ENCODE peak calls at places on chromosome 5, in ten cellular contexts. N is left ventricle myocardium inferior; G is esophagus squamous epithelium; W is NCI-H460; F is stimulated activated CD4-positive, alpha-beta T cell treated with anti-CD3 and anti-CD28 coated beads, Interleukin-2, amount 100 ng/mL, for 4 hours; I is H4; D is AG20443; A is astrocyte of the cerebellum; U is mesenteric fat pad; R is stimulated activated effector memory CD8-positive, alpha-beta T cell treated with anti-CD3 and anti-CD28 coated beads, Interleukin-12 subunit alpha, Interleukin-12 subunit beta, amount 100 ng/mL, for 72 hours. C is an unnamed sample.

GRCh38 chr5:120682851-120683250 is 218.8 kb downstream of the PRR16 start:
- DNase-seq in U (no peak), R (no peak), D (peak; percentile 42), I (no peak), A (no peak), G (no peak), F (no peak), W (no peak), N (no peak), C (peak; percentile 75)

GRCh38 chr5:65882278-65882677 is 44.1 kb upstream of the ERBIN start:
- DNase-seq in G (no peak), I (no peak), F (no peak), A (no peak), W (no peak), R (no peak), U (no peak), N (no peak), D (no peak), C (no peak)

GRCh38 chr5:174344335-174344734 is 298.8 kb downstream of the NSG2 start:
- DNase-seq in A (no peak), G (no peak), I (no peak), W (no peak), U (no peak), R (no peak), F (no peak), D (no peak), N (no peak), C (no peak)

GRCh38 chr5:162230348-162230747 is 162.8 kb downstream of the GABRG2 start:
- DNase-seq in D (no peak), I (no peak), R (no peak), W (no peak), F (no peak), N (no peak), G (no peak), A (no peak), U (no peak), C (no peak)

GRCh38 chr5:15966066-15966640 is 213.4 kb downstream of the MARCHF11 start:
- DNase-seq in U (no peak), R (no peak), N (no peak), I (no peak), A (no peak), D (no peak), W (no peak), G (no peak), F (no peak), C (peak; percentile 7)

GRCh38 chr5:65970481-65971367 is 44.3 kb downstream of the ERBIN start:
- DNase-seq in W (no peak), R (no peak), N (no peak), F (no peak), G (no peak), U (no peak), D (no peak), I (no peak), A (no peak), C (no peak)

GRCh38 chr5:87121315-87122170 is 146.1 kb upstream of the RASA1 start:
- DNase-seq in N (no peak), R (no peak), I (peak; percentile 92), F (peak; percentile 35), U (no peak), D (peak; percentile 46), G (no peak), W (peak; percentile 46), A (peak; percentile 75), C (peak; percentile 81)

GRCh38 chr5:118611332-118611945 is 376.9 kb downstream of the DTWD2 start:
- DNase-seq in R (no peak), A (peak; percentile 6), U (no peak), N (no peak), G (no peak), W (no peak), D (peak; percentile 61), F (no peak), I (peak; percentile 53), C (peak; percentile 2)

GRCh38 chr5:56631719-56632118 is 183.6 kb upstream of the MAP3K1 start:
- DNase-seq in G (no peak), R (no peak), D (no peak), W (no peak), I (no peak), A (no peak), N (no peak), U (no peak), F (no peak), C (no peak)

GRCh38 chr5:16147179-16147900 is 32.3 kb downstream of the MARCHF11 start:
- DNase-seq in G (no peak), N (no peak), R (no peak), W (no peak), F (no peak), D (no peak), A (no peak), I (no peak), U (no peak), C (no peak)

GRCh38 chr5:139394654-139395566 is at the start of gene PROB1:
- DNase-seq in G (no peak), A (no peak), I (no peak), N (peak; percentile 77), D (peak; percentile 61), F (no peak), R (no peak), U (no peak), W (no peak), C (no peak)

GRCh38 chr5:16464664-16465543 is 696 bp downstream of the ZNF622 start:
- DNase-seq in I (no peak), D (peak; percentile 20), W (no peak), A (no peak), R (no peak), F (no peak), N (no peak), U (no peak), G (no peak), C (no peak)

GRCh38 chr5:61744690-61745619 is 412.9 kb downstream of the ZSWIM6 start:
- DNase-seq in A (no peak), W (no peak), R (no peak), I (no peak), F (no peak), U (no peak), G (no peak), N (no peak), D (no peak), C (no peak)

GRCh38 chr5:142472306-142472951 is 147.6 kb upstream of the SPRY4 start:
- DNase-seq in D (peak; percentile 86), W (peak; percentile 91), N (no peak), R (no peak), G (no peak), F (peak; percentile 45), A (no peak), I (peak; percentile 76), U (no peak), C (peak; percentile 95)

GRCh38 chr5:132291026-132291425 is 3.2 kb upstream of the SLC22A4 start:
- DNase-seq in N (no peak), W (no peak), A (no peak), F (no peak), U (no peak), I (no peak), G (no peak), D (no peak), R (no peak), C (no peak)

GRCh38 chr5:97042981-97043380 is 99.4 kb downstream of the LIX1 start:
- DNase-seq in R (no peak), U (no peak), F (no peak), G (no peak), A (no peak), I (no peak), D (no peak), N (no peak), W (no peak), C (no peak)

GRCh38 chr5:159976921-159977320 is 32.0 kb upstream of the TTC1 start:
- DNase-seq in G (no peak), N (no peak), U (no peak), A (no peak), F (no peak), D (no peak), W (no peak), R (no peak), I (no peak), C (no peak)

GRCh38 chr5:58860680-58861079 is 277.8 kb downstream of the RAB3C start:
- DNase-seq in W (peak; percentile 54), D (no peak), F (no peak), R (no peak), G (no peak), A (no peak), N (no peak), I (no peak), U (no peak), C (no peak)

GRCh38 chr5:96807099-96807654 is 568 bp downstream of the ERAP1 start:
- DNase-seq in N (peak; percentile 85), D (peak; percentile 91), A (no peak), U (peak; percentile 95), G (peak; percentile 10), I (peak; percentile 70), F (no peak), W (peak; percentile 67), R (no peak), C (peak; percentile 41)

GRCh38 chr5:132087176-132087575 is 13.6 kb downstream of the CSF2 start:
- DNase-seq in D (no peak), N (no peak), R (no peak), A (no peak), F (no peak), I (no peak), W (no peak), G (no peak), U (no peak), C (no peak)

GRCh38 chr5:6713274-6714181 is at the start of gene TENT4A:
- DNase-seq in N (peak; percentile 51), G (peak; percentile 81), F (no peak), R (no peak), A (no peak), I (no peak), U (no peak), W (no peak), D (peak; percentile 99), C (no peak)

GRCh38 chr5:73387630-73388370 is 60.8 kb downstream of the FOXD1 start:
- DNase-seq in W (no peak), G (no peak), F (no peak), N (no peak), R (no peak), I (no peak), D (no peak), U (no peak), A (no peak), C (no peak)

GRCh38 chr5:9388941-9389674 is 156.8 kb downstream of the SEMA5A start:
- DNase-seq in G (no peak), F (no peak), W (no peak), D (no peak), A (no peak), U (no peak), I (no peak), N (no peak), R (no peak), C (no peak)

GRCh38 chr5:174799146-174799545 is 74.8 kb downstream of the MSX2 start:
- DNase-seq in U (no peak), F (no peak), N (no peak), A (peak; percentile 64), I (no peak), G (no peak), W (no peak), R (no peak), D (peak; percentile 38), C (no peak)

C was measured in HFFc6.